ENCODE peak calls at places on chromosomes 6 and 20, in four cellular contexts. N is upper lobe of right lung, L is MM.1S, T is tibial artery. C is an unnamed sample.

GRCh38 chr20:48096212-48096875 is 311.1 kb upstream of the SULF2 start:
- DNase-seq in N (peak; percentile 39), L (no peak), T (no peak), C (no peak)

GRCh38 chr6:15914553-15914952 is 214.3 kb upstream of the MYLIP start:
- DNase-seq in N (no peak), L (no peak), T (no peak), C (no peak)

GRCh38 chr20:38873050-38873581 is 53.1 kb upstream of the FAM83D start:
- DNase-seq in N (no peak), L (peak; percentile 91), T (no peak), C (no peak)

GRCh38 chr20:62603021-62603906 is 39.0 kb upstream of the SLCO4A1 start:
- DNase-seq in N (peak; percentile 90), L (no peak), T (peak; percentile 67), C (peak; percentile 81)

GRCh38 chr6:33034554-33034953 is 25.2 kb upstream of the HLA-DOA start:
- DNase-seq in N (no peak), L (no peak), T (no peak), C (no peak)

GRCh38 chr6:128554302-128554701 is 33.9 kb upstream of the PTPRK start:
- DNase-seq in N (no peak), L (no peak), T (no peak), C (no peak)

GRCh38 chr6:139250296-139251274 is 41.2 kb downstream of the TXLNB start:
- DNase-seq in N (no peak), L (peak; percentile 74), T (peak; percentile 60), C (no peak)

GRCh38 chr20:54742193-54742592 is 266.8 kb downstream of the DOK5 start:
- DNase-seq in N (no peak), L (no peak), T (no peak), C (no peak)

GRCh38 chr20:35908007-35908406 is 46.3 kb downstream of the SCAND1 start:
- DNase-seq in N (no peak), L (no peak), T (no peak), C (no peak)

GRCh38 chr6:110053395-110054240 is 75.5 kb downstream of the GPR6 start:
- DNase-seq in N (no peak), L (peak; percentile 8), T (no peak), C (no peak)

DNA sequence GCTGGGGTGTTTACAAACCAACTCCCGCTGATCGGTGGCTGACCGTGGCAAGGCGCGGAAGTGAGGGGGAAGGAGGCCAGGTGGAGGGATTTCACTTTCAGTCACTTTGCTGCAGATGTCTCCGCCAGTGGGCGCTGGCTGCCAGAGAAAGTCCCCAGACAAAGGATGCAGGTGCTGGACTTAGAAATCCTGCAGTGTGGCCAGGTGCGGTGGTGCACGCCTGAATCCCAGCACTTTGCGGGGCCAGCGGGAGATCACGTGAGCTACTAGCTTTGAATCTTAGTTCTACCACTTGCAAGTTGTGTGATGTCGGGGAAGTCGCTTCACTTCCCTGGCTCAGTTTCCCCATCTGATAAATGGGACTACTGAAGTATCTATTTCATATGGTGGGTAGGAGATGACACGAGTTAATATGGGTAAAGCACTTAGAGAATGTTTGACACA is 180.4 kb downstream of the ZNF217 start:
- DNase-seq in N (peak; percentile 70), L (peak; percentile 84), T (peak; percentile 22), C (no peak)
- TF ChIP-seq CTCF in N (peak; percentile 34), L (peak; percentile 71), T (no peak), C (peak; percentile 29)

GRCh38 chr6:111823831-111824607 is 49.2 kb downstream of the FYN start:
- DNase-seq in N (no peak), L (no peak), T (no peak), C (no peak)
- H3K4me3 ChIP-seq in N (no peak overlapping the region), L (no peak overlapping the region), T (no peak overlapping the region), C (no peak overlapping the region)

GRCh38 chr6:69980624-69981023 is 114.3 kb downstream of the COL19A1 start:
- DNase-seq in N (no peak), L (no peak), T (no peak), C (no peak)
- TF ChIP-seq CTCF in N (no peak), L (no peak), T (no peak), C (no peak)

GRCh38 chr6:144033816-144034540 is 25.9 kb upstream of the PLAGL1 start:
- DNase-seq in N (no peak), L (no peak), T (no peak), C (peak; percentile 14)
- H3K4me3 ChIP-seq in N (no peak overlapping the region), L (no peak overlapping the region), T (no peak overlapping the region), C (no peak overlapping the region)

C was measured in retinal pigment epithelial cell.